ENCODE peak calls at places on chromosomes 2 and 18, in ten cellular contexts. One of them, this sample, is unnamed.

GRCh38 chr2:15714002-15714401 is 122.3 kb downstream of the DDX1 start:
- DNase-seq in AML-193: no peak
- DNase-seq in left cardiac atrium: no peak
- DNase-seq in activated CD8-positive, alpha-beta T cell treated with anti-CD3 and anti-CD28 coated beads for 36 hours: no peak
- DNase-seq in Calu3: no peak
- DNase-seq in activated T-helper 1 cell treated with Interleukin-2 at 50 U/mL for 16 hours: no peak
- DNase-seq in OCI-M1: no peak
- DNase-seq in GM19239: no peak
- DNase-seq in activated CD8-positive, alpha-beta memory T cell treated with anti-CD3 and anti-CD28 coated beads for 48 hours: no peak
- DNase-seq in DND-41: no peak
- DNase-seq in this sample: no peak

GRCh38 chr2:196480653-196481322 is 158.7 kb upstream of the CCDC150 start:
- DNase-seq in Calu3: no peak
- DNase-seq in left cardiac atrium: no peak
- DNase-seq in GM19239: no peak
- DNase-seq in DND-41: no peak
- DNase-seq in AML-193: no peak
- DNase-seq in OCI-M1: no peak
- DNase-seq in activated T-helper 1 cell treated with Interleukin-2 at 50 U/mL for 16 hours: no peak
- DNase-seq in activated CD8-positive, alpha-beta T cell treated with anti-CD3 and anti-CD28 coated beads for 36 hours: no peak
- DNase-seq in activated CD8-positive, alpha-beta memory T cell treated with anti-CD3 and anti-CD28 coated beads for 48 hours: no peak
- DNase-seq in this sample: no peak

GRCh38 chr2:84905181-84906107 is at the start of gene TMSB10:
- DNase-seq in activated T-helper 1 cell treated with Interleukin-2 at 50 U/mL for 16 hours: peak; percentile 86
- DNase-seq in OCI-M1: peak; percentile 88
- DNase-seq in activated CD8-positive, alpha-beta T cell treated with anti-CD3 and anti-CD28 coated beads for 36 hours: peak; percentile 91
- DNase-seq in DND-41: peak; percentile 89
- DNase-seq in left cardiac atrium: peak; percentile 91
- DNase-seq in Calu3: peak; percentile 92
- DNase-seq in AML-193: peak; percentile 68
- DNase-seq in GM19239: peak; percentile 72
- DNase-seq in activated CD8-positive, alpha-beta memory T cell treated with anti-CD3 and anti-CD28 coated beads for 48 hours: peak; percentile 80
- DNase-seq in this sample: peak; percentile 88

GRCh38 chr2:194954216-194954615 is 702.8 kb upstream of the SLC39A10 start:
- DNase-seq in OCI-M1: no peak
- DNase-seq in GM19239: no peak
- DNase-seq in AML-193: no peak
- DNase-seq in activated T-helper 1 cell treated with Interleukin-2 at 50 U/mL for 16 hours: no peak
- DNase-seq in left cardiac atrium: no peak
- DNase-seq in DND-41: no peak
- DNase-seq in Calu3: no peak
- DNase-seq in activated CD8-positive, alpha-beta memory T cell treated with anti-CD3 and anti-CD28 coated beads for 48 hours: no peak
- DNase-seq in activated CD8-positive, alpha-beta T cell treated with anti-CD3 and anti-CD28 coated beads for 36 hours: no peak
- DNase-seq in this sample: no peak

GRCh38 chr2:30106543-30106942 is 40.3 kb upstream of the YPEL5 start:
- DNase-seq in Calu3: no peak
- DNase-seq in activated T-helper 1 cell treated with Interleukin-2 at 50 U/mL for 16 hours: no peak
- DNase-seq in DND-41: no peak
- DNase-seq in OCI-M1: no peak
- DNase-seq in activated CD8-positive, alpha-beta T cell treated with anti-CD3 and anti-CD28 coated beads for 36 hours: no peak
- DNase-seq in left cardiac atrium: no peak
- DNase-seq in GM19239: no peak
- DNase-seq in AML-193: no peak
- DNase-seq in activated CD8-positive, alpha-beta memory T cell treated with anti-CD3 and anti-CD28 coated beads for 48 hours: no peak
- DNase-seq in this sample: no peak

GRCh38 chr2:240791821-240792657 is 28.0 kb downstream of the KIF1A start:
- DNase-seq in GM19239: no peak
- DNase-seq in AML-193: no peak
- DNase-seq in DND-41: no peak
- DNase-seq in activated CD8-positive, alpha-beta memory T cell treated with anti-CD3 and anti-CD28 coated beads for 48 hours: no peak
- DNase-seq in left cardiac atrium: peak; percentile 17
- DNase-seq in OCI-M1: no peak
- DNase-seq in Calu3: no peak
- DNase-seq in activated T-helper 1 cell treated with Interleukin-2 at 50 U/mL for 16 hours: no peak
- DNase-seq in activated CD8-positive, alpha-beta T cell treated with anti-CD3 and anti-CD28 coated beads for 36 hours: peak; percentile 0
- DNase-seq in this sample: no peak

GRCh38 chr2:188326669-188327301 is 35.1 kb downstream of the GULP1 start:
- DNase-seq in AML-193: no peak
- DNase-seq in activated CD8-positive, alpha-beta T cell treated with anti-CD3 and anti-CD28 coated beads for 36 hours: no peak
- DNase-seq in left cardiac atrium: no peak
- DNase-seq in Calu3: no peak
- DNase-seq in activated CD8-positive, alpha-beta memory T cell treated with anti-CD3 and anti-CD28 coated beads for 48 hours: no peak
- DNase-seq in OCI-M1: peak; percentile 77
- DNase-seq in GM19239: no peak
- DNase-seq in activated T-helper 1 cell treated with Interleukin-2 at 50 U/mL for 16 hours: no peak
- DNase-seq in DND-41: no peak
- DNase-seq in this sample: peak; percentile 20

GRCh38 chr2:175036582-175037018 is 31.4 kb upstream of the CHN1 start:
- DNase-seq in activated T-helper 1 cell treated with Interleukin-2 at 50 U/mL for 16 hours: no peak
- DNase-seq in left cardiac atrium: no peak
- DNase-seq in OCI-M1: peak; percentile 64
- DNase-seq in AML-193: peak; percentile 58
- DNase-seq in GM19239: peak; percentile 16
- DNase-seq in DND-41: no peak
- DNase-seq in activated CD8-positive, alpha-beta memory T cell treated with anti-CD3 and anti-CD28 coated beads for 48 hours: no peak
- DNase-seq in activated CD8-positive, alpha-beta T cell treated with anti-CD3 and anti-CD28 coated beads for 36 hours: no peak
- DNase-seq in Calu3: no peak
- DNase-seq in this sample: no peak

GRCh38 chr18:76406791-76407190 is 88.3 kb downstream of the ZNF516 start:
- DNase-seq in OCI-M1: no peak
- DNase-seq in left cardiac atrium: no peak
- DNase-seq in activated CD8-positive, alpha-beta T cell treated with anti-CD3 and anti-CD28 coated beads for 36 hours: no peak
- DNase-seq in AML-193: no peak
- DNase-seq in Calu3: no peak
- DNase-seq in activated CD8-positive, alpha-beta memory T cell treated with anti-CD3 and anti-CD28 coated beads for 48 hours: no peak
- DNase-seq in GM19239: no peak
- DNase-seq in activated T-helper 1 cell treated with Interleukin-2 at 50 U/mL for 16 hours: no peak
- DNase-seq in DND-41: no peak
- DNase-seq in this sample: no peak

GRCh38 chr2:85755122-85756027 is 1.6 kb downstream of the ATOH8 start:
- DNase-seq in GM19239: no peak
- DNase-seq in AML-193: no peak
- DNase-seq in OCI-M1: no peak
- DNase-seq in activated T-helper 1 cell treated with Interleukin-2 at 50 U/mL for 16 hours: no peak
- DNase-seq in DND-41: no peak
- DNase-seq in activated CD8-positive, alpha-beta memory T cell treated with anti-CD3 and anti-CD28 coated beads for 48 hours: no peak
- DNase-seq in activated CD8-positive, alpha-beta T cell treated with anti-CD3 and anti-CD28 coated beads for 36 hours: peak; percentile 24
- DNase-seq in Calu3: no peak
- DNase-seq in left cardiac atrium: no peak
- DNase-seq in this sample: no peak

GRCh38 chr18:5890606-5891360 is 4.5 kb downstream of the TMEM200C start:
- DNase-seq in DND-41: no peak
- DNase-seq in GM19239: peak; percentile 83
- DNase-seq in activated CD8-positive, alpha-beta memory T cell treated with anti-CD3 and anti-CD28 coated beads for 48 hours: peak; percentile 10
- DNase-seq in activated CD8-positive, alpha-beta T cell treated with anti-CD3 and anti-CD28 coated beads for 36 hours: peak; percentile 45
- DNase-seq in activated T-helper 1 cell treated with Interleukin-2 at 50 U/mL for 16 hours: peak; percentile 10
- DNase-seq in OCI-M1: no peak
- DNase-seq in Calu3: no peak
- DNase-seq in left cardiac atrium: peak; percentile 47
- DNase-seq in AML-193: no peak
- DNase-seq in this sample: no peak

GRCh38 chr18:5410582-5410981 is 115.1 kb upstream of the ZBTB14 start:
- DNase-seq in AML-193: no peak
- DNase-seq in Calu3: no peak
- DNase-seq in DND-41: no peak
- DNase-seq in GM19239: no peak
- DNase-seq in activated T-helper 1 cell treated with Interleukin-2 at 50 U/mL for 16 hours: no peak
- DNase-seq in activated CD8-positive, alpha-beta T cell treated with anti-CD3 and anti-CD28 coated beads for 36 hours: no peak
- DNase-seq in OCI-M1: no peak
- DNase-seq in activated CD8-positive, alpha-beta memory T cell treated with anti-CD3 and anti-CD28 coated beads for 48 hours: no peak
- DNase-seq in left cardiac atrium: no peak
- DNase-seq in this sample: no peak

GRCh38 chr18:48948112-48949050 is 2.4 kb downstream of the SMAD7 start:
- DNase-seq in activated CD8-positive, alpha-beta T cell treated with anti-CD3 and anti-CD28 coated beads for 36 hours: peak; percentile 60
- DNase-seq in activated CD8-positive, alpha-beta memory T cell treated with anti-CD3 and anti-CD28 coated beads for 48 hours: no peak
- DNase-seq in GM19239: no peak
- DNase-seq in activated T-helper 1 cell treated with Interleukin-2 at 50 U/mL for 16 hours: peak; percentile 25
- DNase-seq in Calu3: peak; percentile 46
- DNase-seq in AML-193: no peak
- DNase-seq in left cardiac atrium: peak; percentile 71
- DNase-seq in DND-41: peak; percentile 60
- DNase-seq in OCI-M1: peak; percentile 89
- DNase-seq in this sample: peak; percentile 64

GRCh38 chr2:151162185-151162584 is 99.5 kb downstream of the RBM43 start:
- DNase-seq in activated T-helper 1 cell treated with Interleukin-2 at 50 U/mL for 16 hours: no peak
- DNase-seq in DND-41: no peak
- DNase-seq in OCI-M1: peak; percentile 54
- DNase-seq in activated CD8-positive, alpha-beta memory T cell treated with anti-CD3 and anti-CD28 coated beads for 48 hours: no peak
- DNase-seq in activated CD8-positive, alpha-beta T cell treated with anti-CD3 and anti-CD28 coated beads for 36 hours: no peak
- DNase-seq in left cardiac atrium: no peak
- DNase-seq in AML-193: no peak
- DNase-seq in GM19239: no peak
- DNase-seq in Calu3: no peak
- DNase-seq in this sample: peak; percentile 18

GRCh38 chr18:70005580-70005979 is 57.9 kb upstream of the CD226 start:
- DNase-seq in GM19239: no peak
- DNase-seq in activated T-helper 1 cell treated with Interleukin-2 at 50 U/mL for 16 hours: no peak
- DNase-seq in OCI-M1: no peak
- DNase-seq in AML-193: no peak
- DNase-seq in activated CD8-positive, alpha-beta memory T cell treated with anti-CD3 and anti-CD28 coated beads for 48 hours: no peak
- DNase-seq in DND-41: no peak
- DNase-seq in activated CD8-positive, alpha-beta T cell treated with anti-CD3 and anti-CD28 coated beads for 36 hours: no peak
- DNase-seq in Calu3: no peak
- DNase-seq in left cardiac atrium: no peak
- DNase-seq in this sample: peak; percentile 1

GRCh38 chr2:205755923-205756322 is 73.6 kb downstream of the NRP2 start:
- DNase-seq in AML-193: no peak
- DNase-seq in left cardiac atrium: no peak
- DNase-seq in Calu3: no peak
- DNase-seq in OCI-M1: no peak
- DNase-seq in DND-41: no peak
- DNase-seq in activated CD8-positive, alpha-beta memory T cell treated with anti-CD3 and anti-CD28 coated beads for 48 hours: no peak
- DNase-seq in activated T-helper 1 cell treated with Interleukin-2 at 50 U/mL for 16 hours: no peak
- DNase-seq in GM19239: no peak
- DNase-seq in activated CD8-positive, alpha-beta T cell treated with anti-CD3 and anti-CD28 coated beads for 36 hours: no peak
- DNase-seq in this sample: no peak

GRCh38 chr2:97355887-97356286 is 233.8 kb downstream of the ANKRD36B start:
- DNase-seq in left cardiac atrium: no peak
- DNase-seq in activated CD8-positive, alpha-beta memory T cell treated with anti-CD3 and anti-CD28 coated beads for 48 hours: no peak
- DNase-seq in DND-41: no peak
- DNase-seq in AML-193: no peak
- DNase-seq in GM19239: no peak
- DNase-seq in activated T-helper 1 cell treated with Interleukin-2 at 50 U/mL for 16 hours: no peak
- DNase-seq in Calu3: no peak
- DNase-seq in OCI-M1: no peak
- DNase-seq in activated CD8-positive, alpha-beta T cell treated with anti-CD3 and anti-CD28 coated beads for 36 hours: no peak
- DNase-seq in this sample: no peak

GRCh38 chr2:54479422-54479821 is 23.3 kb downstream of the SPTBN1 start:
- DNase-seq in GM19239: no peak
- DNase-seq in DND-41: no peak
- DNase-seq in AML-193: peak; percentile 59
- DNase-seq in left cardiac atrium: no peak
- DNase-seq in activated CD8-positive, alpha-beta memory T cell treated with anti-CD3 and anti-CD28 coated beads for 48 hours: no peak
- DNase-seq in Calu3: no peak
- DNase-seq in activated CD8-positive, alpha-beta T cell treated with anti-CD3 and anti-CD28 coated beads for 36 hours: no peak
- DNase-seq in OCI-M1: peak; percentile 19
- DNase-seq in activated T-helper 1 cell treated with Interleukin-2 at 50 U/mL for 16 hours: no peak
- DNase-seq in this sample: no peak

GRCh38 chr2:109148347-109148746 is 19.3 kb downstream of the SH3RF3 start:
- DNase-seq in activated CD8-positive, alpha-beta memory T cell treated with anti-CD3 and anti-CD28 coated beads for 48 hours: no peak
- DNase-seq in Calu3: no peak
- DNase-seq in activated T-helper 1 cell treated with Interleukin-2 at 50 U/mL for 16 hours: no peak
- DNase-seq in activated CD8-positive, alpha-beta T cell treated with anti-CD3 and anti-CD28 coated beads for 36 hours: no peak
- DNase-seq in left cardiac atrium: no peak
- DNase-seq in AML-193: no peak
- DNase-seq in GM19239: no peak
- DNase-seq in DND-41: no peak
- DNase-seq in OCI-M1: no peak
- DNase-seq in this sample: no peak

GRCh38 chr2:102392096-102392495 is 30.9 kb upstream of the IL18RAP start:
- DNase-seq in DND-41: no peak
- DNase-seq in activated CD8-positive, alpha-beta memory T cell treated with anti-CD3 and anti-CD28 coated beads for 48 hours: no peak
- DNase-seq in Calu3: no peak
- DNase-seq in GM19239: no peak
- DNase-seq in activated T-helper 1 cell treated with Interleukin-2 at 50 U/mL for 16 hours: no peak
- DNase-seq in OCI-M1: no peak
- DNase-seq in activated CD8-positive, alpha-beta T cell treated with anti-CD3 and anti-CD28 coated beads for 36 hours: no peak
- DNase-seq in left cardiac atrium: no peak
- DNase-seq in AML-193: no peak
- DNase-seq in this sample: no peak

GRCh38 chr2:205654878-205655601 is 27.3 kb upstream of the NRP2 start:
- DNase-seq in Calu3: no peak
- DNase-seq in activated CD8-positive, alpha-beta T cell treated with anti-CD3 and anti-CD28 coated beads for 36 hours: no peak
- DNase-seq in DND-41: no peak
- DNase-seq in left cardiac atrium: no peak
- DNase-seq in AML-193: no peak
- DNase-seq in OCI-M1: peak; percentile 32
- DNase-seq in GM19239: no peak
- DNase-seq in activated CD8-positive, alpha-beta memory T cell treated with anti-CD3 and anti-CD28 coated beads for 48 hours: no peak
- DNase-seq in activated T-helper 1 cell treated with Interleukin-2 at 50 U/mL for 16 hours: no peak
- DNase-seq in this sample: no peak

GRCh38 chr18:48832961-48833700 is 117.6 kb downstream of the SMAD7 start:
- DNase-seq in activated CD8-positive, alpha-beta memory T cell treated with anti-CD3 and anti-CD28 coated beads for 48 hours: no peak
- DNase-seq in GM19239: no peak
- DNase-seq in left cardiac atrium: peak; percentile 70
- DNase-seq in Calu3: peak; percentile 73
- DNase-seq in activated CD8-positive, alpha-beta T cell treated with anti-CD3 and anti-CD28 coated beads for 36 hours: peak; percentile 25
- DNase-seq in OCI-M1: peak; percentile 72
- DNase-seq in AML-193: peak; percentile 72
- DNase-seq in DND-41: no peak
- DNase-seq in activated T-helper 1 cell treated with Interleukin-2 at 50 U/mL for 16 hours: no peak
- DNase-seq in this sample: peak; percentile 46

GRCh38 chr18:13416848-13417247 is 198.3 kb downstream of the LDLRAD4 start:
- DNase-seq in left cardiac atrium: no peak
- DNase-seq in GM19239: no peak
- DNase-seq in OCI-M1: no peak
- DNase-seq in activated T-helper 1 cell treated with Interleukin-2 at 50 U/mL for 16 hours: no peak
- DNase-seq in Calu3: no peak
- DNase-seq in AML-193: no peak
- DNase-seq in activated CD8-positive, alpha-beta memory T cell treated with anti-CD3 and anti-CD28 coated beads for 48 hours: no peak
- DNase-seq in activated CD8-positive, alpha-beta T cell treated with anti-CD3 and anti-CD28 coated beads for 36 hours: no peak
- DNase-seq in DND-41: no peak
- DNase-seq in this sample: no peak

GRCh38 chr2:26630669-26631360 is 10.4 kb downstream of the CIB4 start:
- DNase-seq in left cardiac atrium: no peak
- DNase-seq in activated CD8-positive, alpha-beta memory T cell treated with anti-CD3 and anti-CD28 coated beads for 48 hours: no peak
- DNase-seq in DND-41: no peak
- DNase-seq in activated CD8-positive, alpha-beta T cell treated with anti-CD3 and anti-CD28 coated beads for 36 hours: no peak
- DNase-seq in GM19239: no peak
- DNase-seq in activated T-helper 1 cell treated with Interleukin-2 at 50 U/mL for 16 hours: no peak
- DNase-seq in OCI-M1: no peak
- DNase-seq in AML-193: no peak
- DNase-seq in Calu3: peak; percentile 54
- DNase-seq in this sample: peak; percentile 72

GRCh38 chr2:1572638-1573037 is 159.4 kb downstream of the TPO start:
- DNase-seq in activated CD8-positive, alpha-beta T cell treated with anti-CD3 and anti-CD28 coated beads for 36 hours: no peak
- DNase-seq in activated T-helper 1 cell treated with Interleukin-2 at 50 U/mL for 16 hours: no peak
- DNase-seq in OCI-M1: no peak
- DNase-seq in AML-193: no peak
- DNase-seq in DND-41: no peak
- DNase-seq in left cardiac atrium: peak; percentile 76
- DNase-seq in GM19239: no peak
- DNase-seq in Calu3: no peak
- DNase-seq in activated CD8-positive, alpha-beta memory T cell treated with anti-CD3 and anti-CD28 coated beads for 48 hours: no peak
- DNase-seq in this sample: no peak

GRCh38 chr2:216006164-216006663 is 7.1 kb downstream of the MREG start:
- DNase-seq in GM19239: no peak
- DNase-seq in OCI-M1: no peak
- DNase-seq in activated CD8-positive, alpha-beta T cell treated with anti-CD3 and anti-CD28 coated beads for 36 hours: peak; percentile 72
- DNase-seq in DND-41: no peak
- DNase-seq in Calu3: peak; percentile 66
- DNase-seq in AML-193: peak; percentile 71
- DNase-seq in activated CD8-positive, alpha-beta memory T cell treated with anti-CD3 and anti-CD28 coated beads for 48 hours: no peak
- DNase-seq in activated T-helper 1 cell treated with Interleukin-2 at 50 U/mL for 16 hours: peak; percentile 15
- DNase-seq in left cardiac atrium: no peak
- DNase-seq in this sample: no peak

GRCh38 chr2:134788417-134788816 is 50.0 kb upstream of the ACMSD start:
- DNase-seq in GM19239: no peak
- DNase-seq in AML-193: no peak
- DNase-seq in OCI-M1: no peak
- DNase-seq in left cardiac atrium: no peak
- DNase-seq in Calu3: no peak
- DNase-seq in activated CD8-positive, alpha-beta memory T cell treated with anti-CD3 and anti-CD28 coated beads for 48 hours: no peak
- DNase-seq in DND-41: no peak
- DNase-seq in activated CD8-positive, alpha-beta T cell treated with anti-CD3 and anti-CD28 coated beads for 36 hours: no peak
- DNase-seq in activated T-helper 1 cell treated with Interleukin-2 at 50 U/mL for 16 hours: no peak
- DNase-seq in this sample: no peak

GRCh38 chr2:232857158-232857563 is 12.9 kb upstream of the SNORC start:
- DNase-seq in activated CD8-positive, alpha-beta memory T cell treated with anti-CD3 and anti-CD28 coated beads for 48 hours: no peak
- DNase-seq in DND-41: no peak
- DNase-seq in OCI-M1: no peak
- DNase-seq in GM19239: no peak
- DNase-seq in left cardiac atrium: no peak
- DNase-seq in activated T-helper 1 cell treated with Interleukin-2 at 50 U/mL for 16 hours: no peak
- DNase-seq in activated CD8-positive, alpha-beta T cell treated with anti-CD3 and anti-CD28 coated beads for 36 hours: no peak
- DNase-seq in AML-193: no peak
- DNase-seq in Calu3: peak; percentile 41
- DNase-seq in this sample: peak; percentile 76